ENCODE peak calls at places on chromosomes 3 and 15, in eight cellular contexts. Y is H1; K is right cardiac atrium; Q is adrenal gland; N is upper lobe of right lung; O is pancreas; A is aorta; I is effector memory CD4-positive, alpha-beta T cell. Z is an unnamed sample. For H3K4me1, the result is how much of the 10 kb centered on the place peaks cover.

GRCh38 chr3:135987647-135988046 is 22.1 kb downstream of the PPP2R3A start:
- DNase-seq in Y (no peak), K (no peak), Q (no peak), N (no peak), O (no peak), A (no peak), I (no peak), Z (no peak)

GRCh38 chr3:128247841-128248240 is 94.6 kb downstream of the EEFSEC start:
- DNase-seq in Y (no peak), K (no peak), Q (no peak), N (no peak), O (peak), A (no peak), I (no peak), Z (no peak)

GRCh38 chr3:42803800-42804112 is 534 bp downstream of the HIGD1A start:
- DNase-seq in Y (no peak), K (peak), Q (peak), N (peak), O (no peak), A (peak), I (peak), Z (peak)

GRCh38 chr3:50050361-50050760 is 38.4 kb upstream of the RBM5 start:
- DNase-seq in Y (no peak), K (no peak), Q (no peak), N (no peak), O (no peak), A (no peak), I (no peak), Z (no peak)

GRCh38 chr3:165874663-165875489 is 37.7 kb upstream of the BCHE start:
- DNase-seq in Y (no peak), K (no peak), Q (no peak), N (peak), O (no peak), A (no peak), I (no peak), Z (no peak)

GRCh38 chr3:15462451-15462850 is 35.1 kb downstream of the EAF1 start:
- DNase-seq in Y (no peak), K (no peak), Q (no peak), N (no peak), O (no peak), A (no peak), I (no peak), Z (no peak)

GRCh38 chr3:89260721-89261120 is 153.3 kb downstream of the EPHA3 start:
- DNase-seq in Y (no peak), K (no peak), Q (no peak), N (no peak), O (no peak), A (no peak), I (no peak), Z (no peak)

GRCh38 chr3:133540896-133541674 is 32.4 kb upstream of the CDV3 start:
- DNase-seq in Y (no peak), K (no peak), Q (peak), N (no peak), O (peak), A (no peak), I (no peak), Z (no peak)

GRCh38 chr3:13346481-13347389 is 73.4 kb downstream of the NUP210 start:
- DNase-seq in Y (no peak), K (no peak), Q (no peak), N (no peak), O (no peak), A (no peak), I (peak), Z (peak)

GRCh38 chr3:50201573-50202315 is 3.3 kb upstream of the SLC38A3 start:
- DNase-seq in Y (no peak), K (no peak), Q (no peak), N (no peak), O (peak), A (no peak), I (no peak), Z (no peak)

GRCh38 chr3:134033315-134033996 is 3.7 kb upstream of the SLCO2A1 start:
- DNase-seq in Y (no peak), K (no peak), Q (no peak), N (no peak), O (no peak), A (no peak), I (no peak), Z (no peak)

GRCh38 chr15:31347067-31347975 is 20.7 kb downstream of the KLF13 start:
- DNase-seq in Y (no peak), K (no peak), Q (no peak), N (peak), O (no peak), A (no peak), I (peak), Z (peak)

GRCh38 chr3:114350690-114351089 is 56.9 kb downstream of the TIGIT start:
- DNase-seq in Y (no peak), K (no peak), Q (no peak), N (no peak), O (no peak), A (no peak), I (no peak), Z (no peak)

GRCh38 chr3:56911363-56911762 is 109.6 kb upstream of the ARHGEF3 start:
- DNase-seq in Y (no peak), K (no peak), Q (no peak), N (no peak), O (no peak), A (no peak), I (no peak), Z (no peak)

GRCh38 chr15:93126496-93127083 is 37.6 kb upstream of the RGMA start:
- DNase-seq in Y (no peak), K (peak), Q (peak), N (no peak), O (no peak), A (peak), I (no peak), Z (no peak)

GRCh38 chr15:99682455-99682854 is 50.8 kb downstream of the LYSMD4 start:
- DNase-seq in Y (no peak), K (no peak), Q (no peak), N (no peak), O (no peak), A (no peak), I (no peak), Z (no peak)

GRCh38 chr3:25272090-25272489 is 156.0 kb upstream of the RARB start:
- DNase-seq in Y (no peak), K (no peak), Q (no peak), N (no peak), O (no peak), A (no peak), I (no peak), Z (no peak)

GRCh38 chr3:42569743-42570142 is 12.0 kb downstream of the SEC22C start:
- DNase-seq in Y (no peak), K (no peak), Q (no peak), N (no peak), O (no peak), A (no peak), I (no peak), Z (no peak)

GRCh38 chr3:168100777-168101492 is 5.2 kb upstream of the GOLIM4 start:
- DNase-seq in Y (no peak), K (no peak), Q (no peak), N (no peak), O (no peak), A (no peak), I (no peak), Z (no peak)

GRCh38 chr3:95319921-95320494 is 1257.1 kb downstream of the NSUN3 start:
- DNase-seq in Y (no peak), K (no peak), Q (no peak), N (no peak), O (no peak), A (no peak), I (no peak), Z (no peak)

GRCh38 chr15:35321926-35322325 is 224.0 kb downstream of the DPH6 start:
- DNase-seq in Y (no peak), K (no peak), Q (no peak), N (no peak), O (no peak), A (no peak), I (no peak), Z (no peak)

GRCh38 chr3:54830658-54831057 is 97.2 kb downstream of the LRTM1 start:
- DNase-seq in Y (peak), K (no peak), Q (no peak), N (no peak), O (no peak), A (no peak), I (no peak), Z (no peak)

GRCh38 chr3:195257454-195258448 is 13.2 kb downstream of the XXYLT1 start:
- DNase-seq in Y (no peak), K (no peak), Q (peak), N (no peak), O (no peak), A (peak), I (no peak), Z (no peak)

GRCh38 chr3:106399773-106400172 is 531.0 kb upstream of the CBLB start:
- DNase-seq in Y (no peak), K (no peak), Q (no peak), N (no peak), O (no peak), A (no peak), I (no peak), Z (no peak)

GRCh38 chr3:160196511-160197104 is 28.6 kb upstream of the C3orf80 start:
- DNase-seq in Y (no peak), K (peak), Q (no peak), N (no peak), O (no peak), A (peak), I (no peak), Z (no peak)

GRCh38 chr3:125280966-125281365 is 68.4 kb upstream of the SLC12A8 start:
- DNase-seq in Y (no peak), K (no peak), Q (peak), N (no peak), O (no peak), A (no peak), I (no peak), Z (peak)

GRCh38 chr15:87416591-87417257 is 839.8 kb downstream of the NTRK3 start:
- DNase-seq in Y (no peak), K (no peak), Q (no peak), N (no peak), O (no peak), A (no peak), I (no peak), Z (no peak)

GRCh38 chr3:150428562-150428961 is 20.5 kb downstream of the TSC22D2 start:
- DNase-seq in Y (no peak), K (no peak), Q (no peak), N (no peak), O (no peak), A (no peak), I (no peak), Z (no peak)

GRCh38 chr3:101252897-101253296 is 67.5 kb downstream of the IMPG2 start:
- DNase-seq in Y (no peak), K (no peak), Q (no peak), N (no peak), O (no peak), A (no peak), I (no peak), Z (no peak)

GRCh38 chr15:41809526-41810220 is 18.2 kb upstream of the JMJD7 start:
- DNase-seq in Y (no peak), K (no peak), Q (no peak), N (no peak), O (no peak), A (no peak), I (no peak), Z (no peak)

GRCh38 chr3:182389041-182389815 is 404.1 kb upstream of the ATP11B start:
- DNase-seq in Y (no peak), K (no peak), Q (no peak), N (no peak), O (no peak), A (no peak), I (no peak), Z (no peak)

GRCh38 chr3:182392182-182392917 is 401.0 kb upstream of the ATP11B start:
- DNase-seq in Y (no peak), K (no peak), Q (no peak), N (no peak), O (no peak), A (no peak), I (no peak), Z (no peak)

GRCh38 chr3:182385356-182385755 is 407.9 kb upstream of the ATP11B start:
- DNase-seq in Y (peak), K (no peak), Q (no peak), N (no peak), O (no peak), A (no peak), I (no peak), Z (no peak)

GRCh38 chr3:182384182-182384581 is 409.1 kb upstream of the ATP11B start:
- DNase-seq in Y (no peak), K (no peak), Q (no peak), N (no peak), O (no peak), A (no peak), I (no peak), Z (no peak)

DNA sequence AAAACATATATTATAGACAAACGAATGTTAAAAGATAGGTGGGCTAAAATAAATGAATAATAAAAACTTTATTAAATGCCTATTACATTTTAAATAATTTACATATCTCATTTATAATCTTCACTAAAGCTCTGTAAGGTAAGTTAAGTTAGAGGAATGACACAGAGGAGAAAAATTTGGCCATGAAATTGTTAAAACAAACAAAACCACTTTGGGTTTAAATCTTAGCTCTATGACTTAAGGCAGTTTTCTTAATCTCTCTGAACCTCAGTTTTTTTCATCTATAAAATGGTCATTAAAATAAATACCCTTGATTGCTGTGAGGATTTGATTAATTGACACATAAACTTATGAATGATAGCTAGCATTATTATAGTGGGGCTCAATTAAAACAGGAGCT is 404.8 kb upstream of the ATP11B start:
- DNase-seq in Y (no peak), K (no peak), Q (no peak), N (no peak), O (no peak), A (no peak), I (no peak), Z (no peak)
- H3K4me1 ChIP-seq in Y (under half), K (under half), Q (under half), N (under half), O (under half), A (under half), I (under half), Z (under half)

GRCh38 chr3:61632568-61633175 is 71.3 kb downstream of the PTPRG start:
- DNase-seq in Y (no peak), K (no peak), Q (no peak), N (no peak), O (no peak), A (no peak), I (no peak), Z (no peak)

GRCh38 chr3:61634678-61635077 is 73.3 kb downstream of the PTPRG start:
- DNase-seq in Y (no peak), K (no peak), Q (no peak), N (no peak), O (no peak), A (no peak), I (no peak), Z (no peak)

GRCh38 chr3:61639991-61640390 is 78.6 kb downstream of the PTPRG start:
- DNase-seq in Y (no peak), K (no peak), Q (no peak), N (no peak), O (no peak), A (no peak), I (no peak), Z (no peak)

GRCh38 chr3:61638721-61639120 is 77.3 kb downstream of the PTPRG start:
- DNase-seq in Y (no peak), K (no peak), Q (no peak), N (no peak), O (no peak), A (no peak), I (no peak), Z (no peak)

GRCh38 chr3:61637088-61638051 is 76.0 kb downstream of the PTPRG start:
- DNase-seq in Y (no peak), K (no peak), Q (peak), N (no peak), O (peak), A (no peak), I (no peak), Z (no peak)
- H3K27ac ChIP-seq in Y (no peak), K (peak), Q (peak), N (peak), O (no peak), A (peak), I (no peak), Z (peak)

GRCh38 chr15:58527573-58528196 is 95.9 kb downstream of the LIPC start:
- DNase-seq in Y (no peak), K (no peak), Q (no peak), N (no peak), O (no peak), A (no peak), I (no peak), Z (no peak)
- H3K4me1 ChIP-seq in Y (under half), K (under half), Q (under half), N (under half), O (under half), A (under half), I (under half), Z (under half)

DNA sequence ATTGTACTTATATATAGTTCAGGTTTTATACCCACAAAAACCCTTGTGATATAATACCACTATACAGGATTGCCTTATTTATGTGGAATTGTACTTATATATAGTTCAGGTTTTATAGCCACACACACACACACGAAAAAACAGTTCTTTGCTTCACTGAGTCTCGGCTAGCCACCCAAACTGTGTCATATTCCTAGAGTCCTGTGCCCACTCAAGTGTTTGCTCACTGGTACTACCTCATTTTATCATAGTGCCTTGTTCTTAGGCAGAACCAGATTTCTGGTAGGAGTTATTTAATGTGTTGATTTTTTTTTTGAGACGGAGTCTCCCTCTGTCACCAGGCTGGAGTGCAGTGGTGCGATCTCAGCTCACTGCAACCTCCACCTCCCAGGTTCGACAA is 12.5 kb downstream of the RASA2 start:
- DNase-seq in Y (no peak), K (no peak), Q (no peak), N (no peak), O (no peak), A (no peak), I (no peak), Z (no peak)
- H3K27ac ChIP-seq in Y (no peak), K (no peak), Q (peak), N (peak), O (no peak), A (no peak), I (peak), Z (no peak)

GRCh38 chr15:90887037-90887481 is 2.8 kb downstream of the FES start:
- DNase-seq in Y (no peak), K (peak), Q (no peak), N (no peak), O (no peak), A (no peak), I (no peak), Z (no peak)
- H3K4me1 ChIP-seq in Y (under half), K (under half), Q (under half), N (under half), O (under half), A (under half), I (under half), Z (under half)

GRCh38 chr3:45010718-45011355 is 15.3 kb upstream of the CLEC3B start:
- DNase-seq in Y (no peak), K (no peak), Q (no peak), N (no peak), O (no peak), A (no peak), I (no peak), Z (peak)
- H3K27ac ChIP-seq in Y (no peak), K (peak), Q (peak), N (peak), O (no peak), A (peak), I (peak), Z (peak)

DNA sequence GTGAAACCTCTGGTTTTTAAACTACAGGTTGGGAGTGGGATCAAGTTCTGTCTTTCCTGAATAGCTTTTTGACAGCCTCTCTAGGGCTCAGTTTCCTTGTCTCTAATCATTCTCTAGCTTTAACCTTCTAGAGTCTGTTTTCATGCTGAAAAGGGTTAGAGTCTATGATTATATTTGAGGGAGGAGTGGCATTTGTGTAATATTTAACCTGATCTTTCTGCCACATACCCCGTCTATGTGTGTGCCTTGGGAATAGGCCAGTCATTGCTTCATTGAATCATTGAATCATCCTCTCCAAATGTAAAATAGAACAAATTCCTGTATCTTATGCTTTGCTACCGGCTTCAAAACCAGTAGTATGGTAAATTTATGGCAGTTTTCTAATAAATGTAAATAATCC is 204.9 kb downstream of the KLHL25 start:
- DNase-seq in Y (no peak), K (no peak), Q (no peak), N (no peak), O (no peak), A (no peak), I (no peak), Z (no peak)
- H3K4me1 ChIP-seq in Y (under half), K (under half), Q (under half), N (half or more), O (half or more), A (under half), I (under half), Z (half or more)

DNA sequence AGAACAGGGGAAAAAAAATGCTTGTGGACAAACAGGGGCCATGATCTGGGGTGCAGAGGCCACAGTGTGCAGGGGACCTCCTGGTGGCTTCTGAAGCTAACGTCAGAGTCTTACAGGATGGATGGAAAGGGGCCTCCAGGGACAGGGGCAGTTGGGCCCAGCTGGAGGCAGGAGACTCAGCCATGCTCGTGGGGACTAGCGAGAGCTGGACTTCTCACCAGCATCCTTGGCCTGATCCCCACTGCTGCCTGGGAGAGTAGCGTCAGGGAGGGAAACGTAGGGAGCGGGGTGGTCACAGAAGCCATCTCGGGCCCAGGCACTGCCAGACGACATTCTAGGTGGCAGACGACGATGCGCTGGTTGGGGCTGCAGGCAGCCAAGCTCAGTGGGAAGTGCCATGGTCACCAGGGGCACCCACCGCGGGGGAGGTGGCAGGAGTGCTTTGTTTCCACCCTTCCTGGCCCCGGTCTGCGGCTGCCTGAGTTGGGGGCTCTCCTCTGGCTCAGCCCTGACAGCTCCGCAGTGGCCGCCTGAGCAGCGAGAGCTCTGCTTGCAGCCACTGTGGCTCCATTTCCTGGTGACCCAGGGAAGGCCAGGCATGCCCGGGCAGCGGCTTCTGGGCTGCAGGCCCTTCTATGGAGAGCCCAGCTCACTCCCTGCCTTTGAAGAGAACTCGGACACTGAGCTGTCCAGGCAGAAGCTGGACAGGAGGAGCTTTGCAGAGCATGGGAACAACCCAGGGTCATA is 31.0 kb downstream of the KLHL25 start:
- DNase-seq in Y (no peak), K (no peak), Q (no peak), N (no peak), O (no peak), A (peak), I (no peak), Z (no peak)
- H3K27ac ChIP-seq in Y (peak), K (peak), Q (peak), N (no peak), O (no peak), A (no peak), I (no peak), Z (no peak)

Z was measured in thyroid gland.